ENCODE peak calls at places on chromosome 22, in seven cellular contexts. B is mesothelial cell of epicardium; Y is activated CD8-positive, alpha-beta T cell treated with anti-CD3 and anti-CD28 coated beads for 36 hours; F is WTC11; R is left lung; H is HFF-Myc; Z is Panc1. K is an unnamed sample.

GRCh38 chr22:26669060-26669481 is 11.7 kb downstream of the MIAT start:
- DNase-seq in B (no peak), Z (no peak), F (peak; percentile 74), H (peak; percentile 75), R (no peak), Y (peak; percentile 32), K (no peak)

GRCh38 chr22:22576244-22576988 is 17.4 kb upstream of the PRAME start:
- DNase-seq in B (peak; percentile 43), Y (peak; percentile 51), Z (no peak), R (no peak), F (peak; percentile 84), H (no peak), K (peak; percentile 31)

GRCh38 chr22:37148742-37149665 is 712 bp downstream of the IL2RB start:
- DNase-seq in Y (no peak), F (no peak), Z (no peak), B (no peak), R (peak; percentile 59), H (no peak), K (no peak)

GRCh38 chr22:22865311-22866072 is 22.1 kb upstream of the IGLL5 start:
- DNase-seq in H (no peak), Z (no peak), Y (peak; percentile 77), F (no peak), R (no peak), B (no peak), K (no peak)

GRCh38 chr22:27880778-27881394 is 38.2 kb downstream of the PITPNB start:
- DNase-seq in H (peak; percentile 73), R (no peak), Z (peak; percentile 30), F (no peak), B (no peak), Y (peak; percentile 27), K (peak; percentile 22)

GRCh38 chr22:37165940-37166674 is 16.4 kb upstream of the IL2RB start:
- DNase-seq in Z (no peak), F (no peak), Y (peak; percentile 43), H (no peak), R (peak; percentile 62), B (no peak), K (no peak)

GRCh38 chr22:37092997-37093396 is 16.5 kb downstream of the TMPRSS6 start:
- DNase-seq in Z (no peak), F (no peak), B (no peak), H (no peak), R (no peak), Y (no peak), K (no peak)

GRCh38 chr22:49400136-49400865 is 427.4 kb downstream of the BRD1 start:
- DNase-seq in Y (no peak), Z (no peak), B (no peak), R (no peak), F (no peak), H (no peak), K (no peak)

GRCh38 chr22:30720263-30720837 is 25.7 kb downstream of the OSBP2 start:
- DNase-seq in Y (no peak), H (no peak), F (no peak), Z (no peak), R (no peak), B (no peak), K (no peak)

GRCh38 chr22:26054846-26055245 is 114.4 kb upstream of the SEZ6L start:
- DNase-seq in B (no peak), F (no peak), R (no peak), Y (no peak), Z (no peak), H (no peak), K (no peak)

GRCh38 chr22:30695871-30696655 is 1.4 kb downstream of the OSBP2 start:
- DNase-seq in Z (no peak), H (no peak), Y (no peak), R (no peak), B (no peak), F (no peak), K (peak; percentile 32)

GRCh38 chr22:39917776-39918493 is 17.1 kb downstream of the GRAP2 start:
- DNase-seq in Z (no peak), B (no peak), Y (no peak), H (no peak), R (no peak), F (no peak), K (no peak)

GRCh38 chr22:31104869-31105268 is 2.5 kb downstream of the SELENOM start:
- DNase-seq in Z (no peak), H (no peak), F (peak; percentile 89), B (no peak), R (no peak), Y (peak; percentile 48), K (no peak)

GRCh38 chr22:27115816-27116256 is 458.4 kb downstream of the MIAT start:
- DNase-seq in R (no peak), Y (no peak), Z (no peak), B (no peak), F (no peak), H (no peak), K (no peak)

GRCh38 chr22:27682438-27682837 is 119.1 kb downstream of the MN1 start:
- DNase-seq in Y (no peak), B (no peak), R (no peak), F (peak; percentile 73), H (no peak), Z (no peak), K (no peak)

GRCh38 chr22:27755521-27756211 is 45.9 kb downstream of the MN1 start:
- DNase-seq in Y (no peak), B (no peak), F (no peak), H (no peak), R (no peak), Z (no peak), K (no peak)

GRCh38 chr22:25397616-25398015 is 166.9 kb upstream of the GRK3 start:
- DNase-seq in B (no peak), Z (no peak), R (no peak), F (no peak), Y (no peak), H (no peak), K (no peak)

GRCh38 chr22:25161017-25161915 is 38.4 kb upstream of the CRYBB3 start:
- DNase-seq in Y (peak; percentile 51), B (no peak), Z (no peak), F (no peak), R (no peak), H (no peak), K (no peak)

GRCh38 chr22:45336971-45337431 is 27.3 kb downstream of the FAM118A start:
- DNase-seq in H (no peak), Z (no peak), B (no peak), R (no peak), F (no peak), Y (peak; percentile 34), K (no peak)

GRCh38 chr22:49724893-49725489 is 102.7 kb downstream of the BRD1 start:
- DNase-seq in F (peak; percentile 85), R (peak; percentile 83), B (peak; percentile 58), Y (peak; percentile 81), Z (no peak), H (no peak), K (peak; percentile 92)

GRCh38 chr22:21947040-21948014 is 5.3 kb downstream of the PPM1F start:
- DNase-seq in Y (no peak), Z (no peak), B (no peak), R (no peak), F (peak; percentile 65), H (no peak), K (no peak)

GRCh38 chr22:29029202-29030000 is 32.2 kb downstream of the C22orf31 start:
- DNase-seq in F (no peak), Z (no peak), R (no peak), Y (no peak), H (no peak), B (no peak), K (no peak)

GRCh38 chr22:37150701-37151100 is 985 bp upstream of the IL2RB start:
- DNase-seq in Y (no peak), F (no peak), R (no peak), B (no peak), H (no peak), Z (no peak), K (no peak)

GRCh38 chr22:27226666-27227065 is 569.3 kb downstream of the MIAT start:
- DNase-seq in B (no peak), H (no peak), Z (no peak), R (no peak), Y (no peak), F (no peak), K (no peak)

GRCh38 chr22:27998511-27999410 is 79.7 kb upstream of the PITPNB start:
- DNase-seq in F (no peak), R (peak; percentile 69), Y (no peak), B (no peak), H (no peak), Z (no peak), K (no peak)

GRCh38 chr22:19753090-19753842 is 7.3 kb upstream of the TBX1 start:
- DNase-seq in H (no peak), Y (no peak), B (no peak), Z (no peak), F (peak; percentile 48), R (no peak), K (no peak)
- TF ChIP-seq CTCF in H (peak; percentile 20), Y (no peak), B (no peak), Z (no peak), F (no peak), R (no peak), K (no peak)

DNA sequence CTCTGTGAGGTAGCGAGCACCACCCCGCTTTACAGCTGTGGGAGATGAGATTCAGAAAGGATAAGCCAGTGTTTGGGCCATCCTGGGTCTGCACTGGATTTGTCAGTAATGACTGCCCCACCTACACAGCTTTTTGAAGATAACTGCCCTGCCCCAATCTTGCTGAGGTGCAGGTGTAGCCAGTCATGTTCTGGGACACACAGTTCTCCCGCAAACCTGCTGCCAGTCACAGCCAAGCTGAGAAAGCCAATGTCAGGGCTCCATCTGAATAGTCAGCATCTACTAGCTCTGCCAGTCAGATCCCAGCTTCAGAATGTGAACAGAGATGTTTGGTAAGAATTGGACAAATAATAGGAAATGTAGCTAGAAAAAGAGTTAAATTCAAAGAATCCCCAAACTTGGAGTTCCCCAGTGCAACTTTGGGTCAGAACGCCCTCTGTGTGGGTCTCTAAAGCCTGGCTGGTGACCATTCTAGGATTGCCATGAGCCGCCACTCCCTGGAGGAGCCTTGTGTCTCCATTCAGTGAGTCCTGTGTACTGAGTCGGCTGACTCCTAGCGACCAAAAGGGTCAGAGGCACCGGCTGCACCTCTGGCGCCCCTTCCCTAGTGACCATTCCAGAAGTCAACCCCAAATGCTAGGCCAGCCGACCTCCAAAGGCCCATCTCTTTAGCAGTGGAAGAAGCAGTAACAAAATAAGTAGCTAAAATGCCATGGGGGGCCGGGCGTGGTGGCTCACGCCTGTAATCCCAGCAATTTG is 2.4 kb upstream of the MB start:
- DNase-seq in Y (no peak), H (no peak), F (no peak), R (no peak), B (no peak), Z (no peak), K (no peak)
- TF ChIP-seq CTCF in Y (no peak), H (no peak), F (no peak), R (no peak), B (no peak), Z (no peak), K (no peak)

GRCh38 chr22:41820447-41820846 is 12.5 kb upstream of the SREBF2 start:
- DNase-seq in R (no peak), B (no peak), Y (no peak), Z (no peak), F (no peak), H (no peak), K (no peak)
- TF ChIP-seq CTCF in R (no peak), B (no peak), Y (no peak), Z (no peak), F (no peak), H (no peak), K (no peak)

DNA sequence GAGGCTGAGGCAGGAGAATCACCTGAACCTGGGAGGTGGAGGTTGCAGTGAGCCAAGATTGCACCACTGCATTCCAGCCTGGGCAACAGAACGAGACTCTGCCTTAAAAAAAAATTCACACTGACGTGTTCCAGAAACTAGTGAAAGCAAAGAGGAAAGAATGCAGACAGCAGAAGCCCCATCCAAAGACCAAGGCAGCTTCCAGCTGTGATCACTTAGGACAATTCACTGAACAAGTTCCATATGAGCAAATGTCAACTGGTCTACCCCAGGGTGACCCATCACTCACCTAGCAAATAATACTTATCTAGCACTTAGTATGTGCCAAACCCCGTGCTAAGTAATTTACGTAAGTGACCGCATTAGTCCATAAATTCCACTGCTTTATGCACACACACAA is 138.9 kb downstream of the LARGE1 start:
- DNase-seq in Y (no peak), B (no peak), F (no peak), H (peak; percentile 12), R (no peak), Z (no peak), K (no peak)
- TF ChIP-seq CTCF in Y (no peak), B (no peak), F (no peak), H (no peak), R (no peak), Z (no peak), K (no peak)